ENCODE peak calls at places on chromosomes 16 and 17, in five cellular contexts. One of them, this sample, is unnamed.

GRCh38 chr16:24677388-24677787 is 52.1 kb upstream of the TNRC6A start:
- DNase-seq in A549: no peak
- DNase-seq in AG08395: no peak
- DNase-seq in fibroblast of lung: no peak
- DNase-seq in nucleus accumbens: no peak
- DNase-seq in this sample: no peak

GRCh38 chr16:910181-910580 is 60.6 kb downstream of the LMF1 start:
- DNase-seq in AG08395: no peak
- DNase-seq in A549: no peak
- DNase-seq in fibroblast of lung: no peak
- DNase-seq in nucleus accumbens: no peak
- DNase-seq in this sample: no peak

GRCh38 chr17:69066482-69066881 is 5.8 kb upstream of the ABCA9 start:
- DNase-seq in nucleus accumbens: no peak
- DNase-seq in fibroblast of lung: no peak
- DNase-seq in AG08395: no peak
- DNase-seq in A549: no peak
- DNase-seq in this sample: no peak

GRCh38 chr16:74321356-74321755 is 24.7 kb downstream of the PSMD7 start:
- DNase-seq in nucleus accumbens: no peak
- DNase-seq in fibroblast of lung: no peak
- DNase-seq in AG08395: no peak
- DNase-seq in A549: no peak
- DNase-seq in this sample: no peak

GRCh38 chr17:76672270-76672851 is 28.8 kb upstream of the ST6GALNAC1 start:
- DNase-seq in fibroblast of lung: no peak
- DNase-seq in AG08395: no peak
- DNase-seq in A549: no peak
- DNase-seq in nucleus accumbens: no peak
- DNase-seq in this sample: peak; percentile 24

GRCh38 chr17:63700528-63701441 is 860 bp upstream of the LIMD2 start:
- DNase-seq in A549: no peak
- DNase-seq in nucleus accumbens: no peak
- DNase-seq in AG08395: peak; percentile 48
- DNase-seq in fibroblast of lung: peak; percentile 44
- DNase-seq in this sample: peak; percentile 70

GRCh38 chr17:46773676-46774075 is 44.8 kb downstream of the WNT3 start:
- DNase-seq in AG08395: no peak
- DNase-seq in nucleus accumbens: no peak
- DNase-seq in fibroblast of lung: no peak
- DNase-seq in A549: no peak
- DNase-seq in this sample: no peak

GRCh38 chr16:63752347-63752746 is 1369.5 kb downstream of the CDH11 start:
- DNase-seq in AG08395: no peak
- DNase-seq in A549: no peak
- DNase-seq in nucleus accumbens: no peak
- DNase-seq in fibroblast of lung: no peak
- DNase-seq in this sample: no peak

GRCh38 chr16:88685156-88686061 is 898 bp downstream of the SNAI3 start:
- DNase-seq in A549: peak; percentile 84
- DNase-seq in fibroblast of lung: peak; percentile 48
- DNase-seq in nucleus accumbens: no peak
- DNase-seq in AG08395: peak; percentile 76
- DNase-seq in this sample: peak; percentile 29

GRCh38 chr17:40059729-40060475 is 2.9 kb upstream of the THRA start:
- DNase-seq in A549: no peak
- DNase-seq in nucleus accumbens: no peak
- DNase-seq in AG08395: no peak
- DNase-seq in fibroblast of lung: no peak
- DNase-seq in this sample: no peak